ENCODE peak calls at places on chromosomes 5 and 9, in four cellular contexts. One of them, this sample, is unnamed.

GRCh38 chr5:1294839-1295649 is at the start of gene TERT:
- DNase-seq in tibial nerve: no peak
- DNase-seq in lung: no peak
- DNase-seq in neural crest cell: peak; percentile 47
- DNase-seq in this sample: no peak

GRCh38 chr5:139371482-139372435 is 11.3 kb downstream of the SLC23A1 start:
- DNase-seq in lung: no peak
- DNase-seq in neural crest cell: no peak
- DNase-seq in tibial nerve: no peak
- DNase-seq in this sample: no peak

GRCh38 chr9:23821400-23822181 is 4.4 kb downstream of the ELAVL2 start:
- DNase-seq in neural crest cell: peak; percentile 49
- DNase-seq in tibial nerve: no peak
- DNase-seq in lung: no peak
- DNase-seq in this sample: no peak

GRCh38 chr5:173643964-173644363 is 27.5 kb upstream of the BOD1 start:
- DNase-seq in lung: no peak
- DNase-seq in tibial nerve: no peak
- DNase-seq in neural crest cell: peak; percentile 42
- DNase-seq in this sample: no peak

GRCh38 chr5:175247146-175247545 is 196.8 kb downstream of the DRD1 start:
- DNase-seq in tibial nerve: no peak
- DNase-seq in neural crest cell: no peak
- DNase-seq in lung: no peak
- DNase-seq in this sample: no peak

GRCh38 chr9:34190996-34191892 is 12.4 kb downstream of the UBAP1 start:
- DNase-seq in neural crest cell: no peak
- DNase-seq in tibial nerve: no peak
- DNase-seq in lung: no peak
- DNase-seq in this sample: no peak

GRCh38 chr9:72156586-72156985 is 7.3 kb downstream of the GDA start:
- DNase-seq in lung: no peak
- DNase-seq in tibial nerve: no peak
- DNase-seq in neural crest cell: no peak
- DNase-seq in this sample: no peak

GRCh38 chr9:133057006-133057405 is 4.8 kb upstream of the CEL start:
- DNase-seq in lung: no peak
- DNase-seq in tibial nerve: no peak
- DNase-seq in neural crest cell: no peak
- DNase-seq in this sample: no peak

GRCh38 chr5:54785729-54786548 is 199.5 kb downstream of the ESM1 start:
- DNase-seq in neural crest cell: no peak
- DNase-seq in lung: peak; percentile 36
- DNase-seq in tibial nerve: peak; percentile 44
- DNase-seq in this sample: no peak
- TF ChIP-seq CTCF in neural crest cell: no peak
- TF ChIP-seq CTCF in lung: no peak
- TF ChIP-seq CTCF in tibial nerve: no peak
- TF ChIP-seq CTCF in this sample: no peak

GRCh38 chr5:147558826-147559225 is 49.0 kb upstream of the DPYSL3 start:
- DNase-seq in lung: peak; percentile 46
- DNase-seq in neural crest cell: no peak
- DNase-seq in tibial nerve: peak; percentile 64
- DNase-seq in this sample: no peak
- TF ChIP-seq CTCF in lung: peak; percentile 8
- TF ChIP-seq CTCF in neural crest cell: peak; percentile 51
- TF ChIP-seq CTCF in tibial nerve: peak; percentile 29
- TF ChIP-seq CTCF in this sample: no peak

GRCh38 chr9:37293664-37294524 is 128.6 kb upstream of the GRHPR start:
- DNase-seq in tibial nerve: no peak
- DNase-seq in lung: no peak
- DNase-seq in neural crest cell: no peak
- DNase-seq in this sample: no peak

GRCh38 chr9:37295178-37295577 is 127.3 kb upstream of the GRHPR start:
- DNase-seq in neural crest cell: no peak
- DNase-seq in tibial nerve: no peak
- DNase-seq in lung: no peak
- DNase-seq in this sample: no peak

GRCh38 chr9:37297592-37297991 is 124.9 kb upstream of the GRHPR start:
- DNase-seq in tibial nerve: no peak
- DNase-seq in lung: no peak
- DNase-seq in neural crest cell: no peak
- DNase-seq in this sample: no peak

GRCh38 chr9:37292896-37293295 is 129.6 kb upstream of the GRHPR start:
- DNase-seq in tibial nerve: no peak
- DNase-seq in neural crest cell: no peak
- DNase-seq in lung: no peak
- DNase-seq in this sample: no peak

DNA sequence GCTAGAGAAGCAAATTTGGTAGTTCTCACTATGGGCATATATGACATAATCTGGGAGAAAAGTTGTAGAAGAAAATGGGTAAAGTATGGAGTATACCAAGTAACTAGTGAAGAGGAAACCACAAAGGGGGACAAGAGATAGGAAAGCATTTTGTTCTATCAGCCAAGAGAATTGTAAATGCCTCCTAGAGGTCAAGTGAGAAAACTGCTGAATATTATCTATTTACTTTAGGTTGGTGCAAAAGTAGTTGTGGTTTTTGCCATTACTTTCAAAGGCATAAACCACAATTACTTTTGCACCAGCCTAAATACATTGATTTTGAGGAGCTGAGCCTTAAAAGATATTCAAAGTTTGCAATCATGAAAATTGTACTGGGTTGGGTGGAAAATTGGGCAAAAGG is 126.7 kb upstream of the GRHPR start:
- DNase-seq in lung: no peak
- DNase-seq in tibial nerve: no peak
- DNase-seq in neural crest cell: no peak
- DNase-seq in this sample: no peak
- TF ChIP-seq CTCF in lung: no peak
- TF ChIP-seq CTCF in tibial nerve: no peak
- TF ChIP-seq CTCF in neural crest cell: peak; percentile 55
- TF ChIP-seq CTCF in this sample: no peak

GRCh38 chr9:121268598-121269029 is 652 bp downstream of the GSN start:
- DNase-seq in tibial nerve: no peak
- DNase-seq in neural crest cell: no peak
- DNase-seq in lung: no peak
- DNase-seq in this sample: no peak

GRCh38 chr9:121269030-121269887 is 1.3 kb downstream of the GSN start:
- DNase-seq in tibial nerve: no peak
- DNase-seq in lung: no peak
- DNase-seq in neural crest cell: no peak
- DNase-seq in this sample: no peak

GRCh38 chr9:121266906-121267650 is 884 bp upstream of the GSN start:
- DNase-seq in tibial nerve: peak; percentile 41
- DNase-seq in neural crest cell: no peak
- DNase-seq in lung: no peak
- DNase-seq in this sample: no peak

GRCh38 chr9:121266356-121266755 is 1.6 kb upstream of the GSN start:
- DNase-seq in tibial nerve: no peak
- DNase-seq in neural crest cell: no peak
- DNase-seq in lung: no peak
- DNase-seq in this sample: no peak

DNA sequence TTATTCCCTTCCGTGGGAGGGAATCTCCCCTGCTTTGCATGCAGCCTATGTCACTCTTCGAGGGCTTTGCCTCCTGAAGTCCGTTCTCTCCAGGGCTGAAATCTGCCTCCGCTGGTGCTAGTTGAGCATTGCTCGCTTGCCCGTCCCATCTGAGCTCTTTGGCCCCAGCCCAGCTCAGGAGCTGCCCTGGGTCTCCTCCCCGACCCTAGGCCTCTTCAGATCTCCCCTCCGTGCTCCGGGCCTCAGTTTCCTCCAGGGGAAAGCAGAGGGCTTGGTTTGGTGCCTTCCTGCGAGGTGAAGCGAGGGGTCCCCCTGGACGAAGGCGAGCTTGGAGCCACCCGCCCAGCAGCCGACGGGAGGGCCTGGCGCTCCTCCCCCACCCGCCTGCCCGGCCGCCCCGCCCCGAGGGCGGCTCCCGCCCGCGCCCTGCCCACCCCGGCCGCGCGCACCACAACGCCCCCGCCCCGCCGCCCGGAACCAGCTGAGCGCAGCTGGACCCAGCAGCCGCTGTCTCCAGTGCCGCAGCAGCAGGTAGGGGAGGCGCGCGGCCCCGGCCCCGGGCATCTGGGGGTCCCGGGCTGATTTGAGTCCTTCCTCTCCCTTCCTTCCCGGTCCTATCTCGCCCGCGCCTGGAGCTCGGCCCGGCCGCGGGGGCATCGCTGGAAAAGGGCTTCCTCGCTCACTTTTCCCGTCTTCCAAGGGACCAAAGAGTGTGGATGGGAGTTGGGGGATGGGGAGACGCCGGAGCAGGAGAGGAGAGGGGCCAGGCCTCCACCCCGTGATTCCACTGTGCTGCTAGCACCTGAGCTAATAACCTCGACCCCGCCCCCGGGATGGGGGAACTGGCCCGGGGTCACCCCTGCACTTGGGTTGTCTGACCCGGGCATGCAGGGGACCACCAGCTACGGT is at the start of gene GSN:
- DNase-seq in tibial nerve: peak; percentile 75
- DNase-seq in neural crest cell: peak; percentile 43
- DNase-seq in lung: peak; percentile 81
- DNase-seq in this sample: peak; percentile 55
- TF ChIP-seq CTCF in tibial nerve: peak; percentile 20
- TF ChIP-seq CTCF in neural crest cell: no peak
- TF ChIP-seq CTCF in lung: no peak
- TF ChIP-seq CTCF in this sample: no peak

GRCh38 chr5:78512440-78512839 is 136.1 kb downstream of the LHFPL2 start:
- DNase-seq in tibial nerve: no peak
- DNase-seq in neural crest cell: no peak
- DNase-seq in lung: no peak
- DNase-seq in this sample: no peak

GRCh38 chr5:78511116-78511906 is 137.3 kb downstream of the LHFPL2 start:
- DNase-seq in tibial nerve: no peak
- DNase-seq in neural crest cell: no peak
- DNase-seq in lung: no peak
- DNase-seq in this sample: no peak

GRCh38 chr5:78508231-78508765 is 140.3 kb downstream of the LHFPL2 start:
- DNase-seq in tibial nerve: no peak
- DNase-seq in neural crest cell: no peak
- DNase-seq in lung: no peak
- DNase-seq in this sample: no peak

GRCh38 chr5:78509145-78509865 is 139.3 kb downstream of the LHFPL2 start:
- DNase-seq in lung: no peak
- DNase-seq in tibial nerve: no peak
- DNase-seq in neural crest cell: no peak
- DNase-seq in this sample: no peak

DNA sequence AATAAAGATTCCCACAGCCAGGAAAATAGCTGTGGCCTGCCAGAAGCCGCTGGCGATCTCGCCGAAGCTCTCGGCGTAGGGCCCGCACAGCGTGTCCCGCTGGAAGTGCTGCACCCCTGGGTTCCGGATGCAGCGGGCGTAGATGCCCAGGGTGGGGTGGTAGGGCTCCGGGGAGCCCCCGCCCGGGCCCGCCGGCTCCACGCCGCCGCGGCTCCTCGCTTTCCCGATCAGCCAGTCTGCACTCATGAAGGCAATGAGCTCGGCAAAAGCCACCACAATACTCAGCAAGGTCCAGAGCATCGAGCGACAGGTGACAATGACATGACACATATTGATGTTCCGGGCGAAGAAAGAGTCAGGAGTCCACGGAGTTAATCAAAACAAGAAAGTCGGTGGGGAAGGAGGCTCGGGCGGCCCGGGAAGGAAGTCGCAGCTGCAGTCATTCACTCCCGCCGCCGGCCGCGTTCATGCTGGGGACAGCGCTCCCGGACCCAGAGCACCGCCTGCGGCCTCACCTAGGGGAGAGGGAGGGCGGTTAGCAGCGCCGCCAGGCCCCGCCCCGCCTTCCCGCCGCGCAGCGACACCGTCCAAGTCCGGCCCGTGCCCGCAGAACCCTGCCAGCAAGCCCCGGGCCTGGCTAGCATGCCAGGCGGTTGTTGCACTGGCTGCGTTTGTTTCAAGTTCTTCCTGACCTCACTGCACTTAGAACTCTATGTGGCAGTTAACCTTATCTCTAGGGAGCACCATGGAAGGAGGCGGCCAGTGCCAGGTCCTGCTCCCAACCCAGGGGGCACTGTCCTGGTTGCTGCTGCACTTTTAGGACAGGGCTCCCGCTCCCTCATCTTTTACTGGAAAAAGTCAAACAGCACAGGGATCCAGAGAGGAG is 138.4 kb downstream of the LHFPL2 start:
- DNase-seq in lung: peak; percentile 70
- DNase-seq in tibial nerve: no peak
- DNase-seq in neural crest cell: peak; percentile 28
- DNase-seq in this sample: no peak
- TF ChIP-seq CTCF in lung: no peak
- TF ChIP-seq CTCF in tibial nerve: peak; percentile 24
- TF ChIP-seq CTCF in neural crest cell: peak; percentile 25
- TF ChIP-seq CTCF in this sample: no peak

DNA sequence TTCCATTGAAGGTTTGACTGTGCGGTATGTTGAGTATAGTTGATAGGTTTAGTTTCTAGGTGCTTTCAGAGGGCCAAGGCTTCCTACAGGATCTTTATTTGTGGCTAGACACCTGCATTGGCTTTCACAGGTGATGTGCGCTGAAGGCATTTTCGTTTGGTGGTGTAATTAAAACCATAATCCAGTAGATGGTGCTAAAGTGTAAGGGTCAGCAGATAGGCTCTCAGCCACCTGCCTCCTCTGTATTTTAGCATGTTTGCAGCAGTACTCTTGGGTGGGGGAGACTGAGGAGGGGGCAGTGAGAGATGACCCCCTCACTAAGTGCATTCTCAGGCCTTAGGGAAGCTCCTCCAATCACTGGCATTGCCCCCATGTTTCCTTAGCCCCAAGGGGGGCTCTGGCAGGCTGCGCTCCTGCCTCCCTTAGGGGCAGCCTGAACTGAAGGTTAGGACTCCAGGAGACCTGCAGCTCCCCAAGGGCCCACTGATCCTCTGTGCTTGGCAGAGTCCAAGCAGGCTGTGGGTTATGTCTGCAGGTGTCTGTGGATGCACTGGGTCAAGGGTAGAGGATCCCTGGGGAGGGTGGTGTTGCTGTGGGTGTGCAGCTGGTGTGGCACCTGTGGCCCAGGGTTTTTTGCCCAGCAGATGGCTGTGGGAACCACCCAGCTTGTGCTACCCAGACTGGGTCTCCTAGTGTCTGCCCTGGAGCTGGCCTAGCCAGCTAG is 23.4 kb downstream of the CDK20 start:
- DNase-seq in tibial nerve: no peak
- DNase-seq in lung: no peak
- DNase-seq in neural crest cell: no peak
- DNase-seq in this sample: no peak
- TF ChIP-seq CTCF in tibial nerve: peak; percentile 8
- TF ChIP-seq CTCF in lung: no peak
- TF ChIP-seq CTCF in neural crest cell: peak; percentile 72
- TF ChIP-seq CTCF in this sample: no peak

DNA sequence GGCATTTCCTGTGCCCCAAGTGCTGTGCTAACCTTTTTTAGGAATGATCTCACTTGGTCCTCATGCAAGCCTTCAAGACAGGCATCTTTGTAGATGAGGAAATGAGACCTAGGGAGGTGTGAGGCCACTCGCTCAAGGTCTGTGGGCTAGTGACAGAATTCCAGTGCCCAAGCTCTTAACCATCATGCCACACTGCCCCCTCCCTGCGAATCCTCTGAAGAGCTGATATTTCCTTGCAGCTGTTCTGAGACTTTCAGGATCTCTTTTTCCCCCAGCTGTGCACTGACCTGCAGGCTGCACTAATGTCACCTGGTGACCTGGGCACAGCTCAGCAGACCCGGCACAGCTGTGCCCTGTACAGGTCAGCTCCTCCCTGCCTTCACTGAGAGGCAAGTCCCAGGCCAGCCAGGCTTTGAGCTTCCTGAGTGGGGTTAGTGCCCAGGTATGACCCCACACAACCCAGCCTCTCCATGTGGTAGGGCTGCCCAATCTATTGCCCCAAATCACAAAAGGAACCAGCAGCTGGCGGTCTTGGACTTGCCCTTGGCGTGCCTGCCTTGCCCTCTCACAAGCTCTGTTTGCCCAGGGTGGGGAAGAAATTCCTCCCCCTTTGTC is 32.7 kb downstream of the MORN5 start:
- DNase-seq in lung: no peak
- DNase-seq in tibial nerve: no peak
- DNase-seq in neural crest cell: no peak
- DNase-seq in this sample: no peak
- TF ChIP-seq CTCF in lung: no peak
- TF ChIP-seq CTCF in tibial nerve: no peak
- TF ChIP-seq CTCF in neural crest cell: no peak
- TF ChIP-seq CTCF in this sample: no peak

This sample was measured in omental fat pad.